ENCODE peak calls at places on chromosomes 16 and 17, in four cellular contexts. B is left cardiac atrium; L is activated CD4-positive, alpha-beta T cell treated with anti-CD3 and anti-CD28 coated beads, Interleukin-2, amount 10 ng/mL, durations not matched to agents 7 days and 5 days; Q is MV-4-11. R is an unnamed sample.

GRCh38 chr17:75758131-75758905 is 6.7 kb downstream of the GALK1 start:
- DNase-seq in B (no peak), L (no peak), Q (no peak), R (peak)

GRCh38 chr17:61496957-61497653 is 44.9 kb downstream of the TBX4 start:
- DNase-seq in B (no peak), L (no peak), Q (no peak), R (no peak)

GRCh38 chr17:39064374-39064773 is 87.1 kb downstream of the PLXDC1 start:
- DNase-seq in B (no peak), L (no peak), Q (no peak), R (no peak)

GRCh38 chr17:57874434-57875108 is 24.7 kb upstream of the MRPS23 start:
- DNase-seq in B (peak), L (no peak), Q (peak), R (peak)

GRCh38 chr17:56358651-56359050 is 205.4 kb downstream of the ANKFN1 start:
- DNase-seq in B (no peak), L (no peak), Q (no peak), R (no peak)

GRCh38 chr16:66491716-66492064 is 58.2 kb downstream of the TK2 start:
- DNase-seq in B (no peak), L (no peak), Q (no peak), R (no peak)

GRCh38 chr16:67212766-67213165 is 13.8 kb downstream of the ELMO3 start:
- DNase-seq in B (no peak), L (no peak), Q (no peak), R (no peak)

GRCh38 chr16:66581246-66581952 is 2.1 kb downstream of the CMTM2 start:
- DNase-seq in B (no peak), L (no peak), Q (no peak), R (no peak)

GRCh38 chr17:51487947-51488346 is 227.6 kb downstream of the UTP18 start:
- DNase-seq in B (no peak), L (peak), Q (no peak), R (peak)

GRCh38 chr16:66604376-66605176 is at the start of gene CMTM3:
- DNase-seq in B (peak), L (peak), Q (peak), R (peak)

GRCh38 chr16:58638148-58639036 is 8.8 kb upstream of the CNOT1 start:
- DNase-seq in B (peak), L (no peak), Q (peak), R (no peak)

GRCh38 chr17:1200440-1200839 is 20.7 kb upstream of the ABR start:
- DNase-seq in B (no peak), L (no peak), Q (no peak), R (no peak)